ENCODE peak calls at places on chromosomes 11 and 22, in ten cellular contexts. K, B, G, R, V, C, W, P, L and Z are unnamed samples. For H3K4me1, the result is how much of the 10 kb centered on the place peaks cover.

GRCh38 chr22:41021039-41021654 is 70.0 kb downstream of the RBX1 start:
- DNase-seq in B (no peak), L (no peak), W (no peak), C (peak), K (peak), P (no peak), V (no peak), R (peak), G (peak), Z (peak)

GRCh38 chr11:108854366-108854765 is 189.5 kb downstream of the DDX10 start:
- DNase-seq in K (no peak), B (no peak), W (no peak), R (no peak), P (no peak), C (no peak), G (no peak), V (no peak), L (no peak), Z (no peak)

GRCh38 chr11:43367382-43368178 is 8.9 kb downstream of the TTC17 start:
- DNase-seq in L (no peak), C (no peak), B (no peak), W (peak), G (no peak), P (no peak), K (no peak), V (no peak), R (no peak), Z (no peak)

GRCh38 chr11:65301491-65302329 is 13.0 kb upstream of the CDC42EP2 start:
- DNase-seq in G (no peak), K (peak), R (no peak), L (no peak), C (no peak), P (no peak), W (peak), B (no peak), V (peak), Z (peak)

GRCh38 chr11:134889832-134890231 is 477.8 kb upstream of the B3GAT1 start:
- DNase-seq in W (no peak), G (no peak), B (no peak), L (no peak), R (no peak), P (no peak), K (no peak), V (no peak), C (no peak), Z (no peak)

GRCh38 chr22:33996824-33997223 is 76.5 kb upstream of the LARGE1 start:
- DNase-seq in G (no peak), K (no peak), L (no peak), B (no peak), V (no peak), W (no peak), R (no peak), P (peak), C (no peak), Z (no peak)

GRCh38 chr11:25794804-25795203 is 537.1 kb upstream of the ANO3 start:
- DNase-seq in P (no peak), B (no peak), W (no peak), L (no peak), V (no peak), G (no peak), K (no peak), R (no peak), C (no peak), Z (no peak)

GRCh38 chr11:14179126-14179820 is 179.7 kb downstream of the RRAS2 start:
- DNase-seq in C (no peak), W (no peak), P (no peak), B (no peak), G (no peak), R (no peak), V (no peak), K (no peak), L (no peak), Z (no peak)

GRCh38 chr11:831132-831864 is 1.5 kb upstream of the CD151 start:
- DNase-seq in V (peak), P (no peak), C (no peak), R (peak), K (no peak), B (no peak), L (no peak), W (no peak), G (no peak), Z (no peak)

GRCh38 chr22:25404923-25405853 is 159.3 kb upstream of the GRK3 start:
- DNase-seq in L (no peak), G (peak), C (peak), W (peak), P (peak), R (peak), V (peak), K (peak), B (peak), Z (peak)

GRCh38 chr11:111446404-111447152 is 65.6 kb downstream of the BTG4 start:
- DNase-seq in R (peak), V (peak), P (peak), K (peak), C (peak), G (peak), L (peak), B (peak), W (peak), Z (peak)

GRCh38 chr11:111449158-111449557 is 63.0 kb downstream of the BTG4 start:
- DNase-seq in B (no peak), C (no peak), P (no peak), L (no peak), V (no peak), K (no peak), R (no peak), W (no peak), G (no peak), Z (no peak)

GRCh38 chr11:111449696-111450479 is 62.3 kb downstream of the BTG4 start:
- DNase-seq in R (no peak), L (no peak), P (no peak), V (no peak), K (no peak), W (no peak), G (no peak), C (no peak), B (no peak), Z (no peak)

GRCh38 chr11:111448420-111448819 is 63.8 kb downstream of the BTG4 start:
- DNase-seq in G (no peak), K (no peak), B (no peak), P (no peak), W (no peak), V (no peak), R (no peak), C (no peak), L (no peak), Z (no peak)

DNA sequence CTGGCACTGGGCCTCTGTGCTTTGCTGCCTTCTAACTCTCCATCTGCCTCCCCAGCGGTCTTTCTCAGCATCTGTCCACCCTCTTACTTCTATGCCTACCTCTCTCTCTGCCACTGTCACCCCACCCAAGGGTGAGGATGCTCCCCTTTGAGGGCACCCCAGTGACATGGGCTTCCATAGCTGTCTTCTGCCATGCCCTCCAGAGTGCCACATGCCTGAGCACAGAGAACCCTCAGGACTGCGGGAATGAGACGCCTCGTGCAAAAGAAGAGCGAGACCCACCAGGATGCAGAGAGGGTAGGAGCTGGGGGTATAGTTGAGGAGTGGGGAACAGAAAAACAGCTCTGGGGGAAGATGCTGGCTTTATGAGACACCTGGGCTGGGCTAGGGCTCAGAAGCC is 64.3 kb downstream of the BTG4 start:
- DNase-seq in R (no peak), G (no peak), C (no peak), B (no peak), P (no peak), V (no peak), W (no peak), L (no peak), K (no peak), Z (no peak)
- H3K4me3 ChIP-seq in R (no peak), G (no peak), C (no peak), B (no peak), P (no peak), V (no peak), W (no peak), L (no peak), K (no peak), Z (no peak)

DNA sequence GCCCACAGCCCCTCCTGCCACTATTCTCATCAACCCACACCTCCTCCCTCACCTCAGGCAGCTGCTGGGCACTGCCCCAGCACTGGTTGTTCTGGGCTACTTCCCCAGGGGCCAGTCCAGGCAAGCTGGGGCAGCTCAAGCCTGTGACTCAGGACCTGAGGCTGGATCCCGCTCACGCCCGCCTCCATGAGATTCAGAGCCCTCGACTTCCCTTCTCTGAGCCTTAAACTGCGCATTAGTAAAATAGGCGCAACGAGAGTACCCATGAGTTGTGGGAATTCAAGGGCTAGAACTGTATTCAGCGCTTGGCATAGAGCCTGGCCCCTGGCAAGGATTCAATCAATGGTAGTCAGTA is 833 bp upstream of the CD82 start:
- DNase-seq in W (peak), C (peak), R (peak), P (peak), L (no peak), K (no peak), G (peak), V (peak), B (no peak), Z (peak)
- H3K4me1 ChIP-seq in W (under half), C (under half), R (under half), P (under half), L (under half), K (under half), G (under half), V (half or more), B (under half), Z (half or more)

DNA sequence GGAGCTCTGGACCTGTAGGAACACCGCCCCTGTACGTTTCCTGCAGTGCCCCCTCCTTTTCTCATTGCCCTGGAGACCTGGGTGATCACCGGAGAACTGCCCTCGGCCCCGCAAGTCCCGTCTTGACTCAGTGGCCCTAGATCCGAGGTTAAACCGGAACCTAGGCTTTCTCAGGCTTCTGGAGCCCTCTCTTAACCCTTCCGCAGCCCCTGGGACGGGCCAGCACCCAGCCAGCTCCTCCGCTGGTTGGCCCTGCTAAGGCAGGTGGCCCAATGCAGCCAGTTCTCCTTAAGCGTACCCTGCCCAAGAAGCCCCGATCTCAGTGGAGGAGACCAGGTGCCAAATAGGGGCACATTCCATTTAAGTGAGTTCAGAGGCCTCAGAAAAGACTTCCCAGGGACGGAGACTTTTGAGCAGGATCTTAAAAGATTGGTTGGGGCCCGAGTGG is 771 bp downstream of the NLRX1 start:
- DNase-seq in L (peak), B (peak), G (no peak), V (peak), K (peak), R (peak), C (peak), W (no peak), P (no peak), Z (peak)
- TF ChIP-seq POLR2A in L (no peak), B (peak), G (no peak), V (no peak), K (peak), R (no peak), C (peak), W (no peak), P (no peak), Z (no peak)

GRCh38 chr22:36331306-36331911 is 56.4 kb downstream of the MYH9 start:
- DNase-seq in V (peak), P (peak), L (peak), C (peak), W (peak), B (peak), G (no peak), R (peak), K (peak), Z (peak)

GRCh38 chr22:36328635-36329216 is 59.0 kb downstream of the MYH9 start:
- DNase-seq in R (peak), C (peak), W (peak), L (no peak), P (no peak), B (peak), G (no peak), V (peak), K (peak), Z (peak)

GRCh38 chr22:36329217-36330078 is 58.3 kb downstream of the MYH9 start:
- DNase-seq in G (no peak), V (peak), P (peak), L (peak), C (peak), R (peak), W (peak), K (peak), B (peak), Z (peak)

GRCh38 chr22:36330655-36331305 is 57.0 kb downstream of the MYH9 start:
- DNase-seq in P (no peak), W (no peak), V (peak), G (no peak), L (no peak), C (peak), R (no peak), K (peak), B (no peak), Z (peak)

GRCh38 chr22:36330127-36330526 is 57.6 kb downstream of the MYH9 start:
- DNase-seq in W (no peak), V (no peak), R (no peak), B (no peak), G (no peak), P (no peak), L (no peak), C (no peak), K (no peak), Z (no peak)
- H3K4me3 ChIP-seq in W (no peak), V (peak), R (no peak), B (no peak), G (no peak), P (no peak), L (no peak), C (no peak), K (no peak), Z (peak)

GRCh38 chr22:26547426-26547825 is 35.2 kb upstream of the TFIP11 start:
- DNase-seq in C (no peak), L (no peak), G (no peak), P (no peak), R (no peak), V (no peak), K (no peak), B (no peak), W (no peak), Z (no peak)

GRCh38 chr22:26548303-26548702 is 36.0 kb upstream of the TFIP11 start:
- DNase-seq in C (no peak), K (no peak), L (no peak), B (no peak), R (no peak), W (no peak), G (no peak), P (no peak), V (no peak), Z (no peak)

GRCh38 chr22:26548984-26549383 is 36.7 kb upstream of the TFIP11 start:
- DNase-seq in P (no peak), L (no peak), R (no peak), C (peak), G (no peak), W (no peak), K (no peak), B (no peak), V (no peak), Z (no peak)

GRCh38 chr22:26546282-26546681 is 34.0 kb upstream of the TFIP11 start:
- DNase-seq in G (no peak), P (no peak), V (peak), K (no peak), W (no peak), C (no peak), R (no peak), L (no peak), B (no peak), Z (no peak)

GRCh38 chr22:26547837-26548236 is 35.6 kb upstream of the TFIP11 start:
- DNase-seq in C (no peak), W (no peak), B (no peak), P (no peak), G (no peak), R (no peak), V (no peak), L (no peak), K (no peak), Z (no peak)
- H3K4me1 ChIP-seq in C (under half), W (under half), B (under half), P (under half), G (under half), R (half or more), V (half or more), L (under half), K (under half), Z (under half)

DNA sequence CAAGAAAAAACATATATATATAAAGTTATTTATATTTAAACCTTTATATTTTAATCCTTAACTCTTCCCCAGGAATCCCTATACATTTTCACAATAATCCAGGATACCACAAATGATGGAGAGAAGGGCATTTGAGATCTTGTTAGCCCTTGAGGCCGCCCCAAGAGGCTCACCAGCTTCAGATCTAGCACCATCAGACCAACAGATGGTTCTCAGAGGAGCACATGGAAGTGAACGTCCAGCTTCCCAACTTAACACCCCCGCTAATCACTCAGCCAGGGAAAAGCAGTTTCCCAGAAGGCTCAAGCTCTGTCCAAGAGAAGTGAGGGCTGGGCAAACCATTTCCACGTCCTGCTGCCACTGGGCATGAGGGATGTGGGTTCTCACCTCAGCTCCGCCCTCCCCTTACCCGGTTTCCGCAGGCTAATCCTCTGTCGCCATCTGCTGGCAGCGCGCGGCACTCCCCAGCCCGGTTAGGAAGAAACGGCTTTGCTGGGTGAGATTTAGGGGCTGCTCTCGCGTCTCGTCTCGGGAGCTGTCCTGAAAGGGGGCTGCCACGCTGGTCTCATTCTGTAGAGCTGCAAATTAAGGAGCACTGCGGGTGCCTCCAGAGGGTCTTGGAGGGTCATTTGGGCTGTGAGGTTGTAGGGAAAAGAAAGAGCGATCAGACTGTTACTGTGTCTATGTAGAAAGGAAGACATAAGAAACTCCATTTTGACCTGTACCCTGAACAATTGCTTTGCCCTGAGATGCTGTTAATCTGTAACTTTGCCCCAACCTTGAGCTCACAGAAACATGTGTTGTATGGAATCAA is 6.8 kb upstream of the FAM111A start:
- DNase-seq in P (peak), W (peak), G (peak), L (peak), B (peak), C (peak), K (peak), R (peak), V (peak), Z (peak)
- TF ChIP-seq POLR2A in P (no peak), W (no peak), G (no peak), L (no peak), B (no peak), C (no peak), K (no peak), R (no peak), V (no peak), Z (no peak)

DNA sequence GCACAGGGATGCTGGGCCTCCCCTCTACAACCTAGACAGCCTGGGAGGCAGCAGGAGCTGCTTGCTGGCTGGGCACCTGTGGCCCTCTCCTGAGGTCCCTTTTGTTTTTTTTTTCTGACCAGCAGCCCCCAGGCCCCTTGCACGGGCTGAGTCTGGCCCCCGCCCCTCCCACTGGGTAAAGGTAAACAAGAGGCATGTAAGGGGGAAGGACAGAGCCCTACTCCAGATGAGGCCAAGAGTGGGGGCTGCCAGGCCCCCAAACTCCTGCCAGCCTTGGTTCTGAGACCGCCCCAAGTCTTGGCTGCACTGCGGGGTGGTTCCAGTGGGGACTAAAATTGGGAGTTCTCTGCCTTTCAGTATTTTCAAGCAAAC is 9.2 kb downstream of the PLXNB2 start:
- DNase-seq in G (no peak), V (no peak), L (no peak), B (no peak), P (no peak), K (no peak), W (no peak), R (no peak), C (no peak), Z (no peak)
- H3K4me3 ChIP-seq in G (no peak), V (no peak), L (no peak), B (no peak), P (peak), K (no peak), W (no peak), R (no peak), C (no peak), Z (no peak)